ENCODE peak calls at places on chromosomes 16 and 17, in four cellular contexts. One of them, this sample, is unnamed.

GRCh38 chr16:75818491-75818890 is 92.2 kb upstream of the CPHXL start:
- DNase-seq in HCT116: no peak
- DNase-seq in IMR-90: no peak
- DNase-seq in A549: no peak
- DNase-seq in this sample: no peak

GRCh38 chr16:81445143-81445922 is 725 bp downstream of the CMIP start:
- DNase-seq in IMR-90: peak
- DNase-seq in HCT116: no peak
- DNase-seq in A549: peak
- DNase-seq in this sample: peak

GRCh38 chr16:87698676-87699179 is 67.1 kb downstream of the KLHDC4 start:
- DNase-seq in A549: no peak
- DNase-seq in IMR-90: no peak
- DNase-seq in HCT116: no peak
- DNase-seq in this sample: no peak

GRCh38 chr17:5019475-5019956 is 15.7 kb downstream of the SLC52A1 start:
- DNase-seq in IMR-90: peak
- DNase-seq in A549: peak
- DNase-seq in HCT116: no peak
- DNase-seq in this sample: peak

GRCh38 chr17:50480854-50481490 is 2.3 kb downstream of the RSAD1 start:
- DNase-seq in A549: no peak
- DNase-seq in IMR-90: no peak
- DNase-seq in HCT116: no peak
- DNase-seq in this sample: no peak

GRCh38 chr17:68349157-68349556 is 57.9 kb downstream of the ARSG start:
- DNase-seq in IMR-90: no peak
- DNase-seq in HCT116: no peak
- DNase-seq in A549: no peak
- DNase-seq in this sample: no peak

GRCh38 chr16:31451681-31452351 is 7.5 kb upstream of the ARMC5 start:
- DNase-seq in IMR-90: peak
- DNase-seq in HCT116: peak
- DNase-seq in A549: peak
- DNase-seq in this sample: peak

GRCh38 chr16:54407596-54407995 is 121.0 kb upstream of the IRX3 start:
- DNase-seq in IMR-90: peak
- DNase-seq in HCT116: no peak
- DNase-seq in A549: no peak
- DNase-seq in this sample: no peak

GRCh38 chr17:50501054-50501453 is 7.2 kb upstream of the MYCBPAP start:
- DNase-seq in IMR-90: no peak
- DNase-seq in A549: no peak
- DNase-seq in HCT116: peak
- DNase-seq in this sample: peak

GRCh38 chr17:57593739-57594462 is 151.2 kb downstream of the CCDC182 start:
- DNase-seq in A549: no peak
- DNase-seq in IMR-90: no peak
- DNase-seq in HCT116: no peak
- DNase-seq in this sample: no peak

GRCh38 chr17:82101301-82101715 is 3.3 kb upstream of the FASN start:
- DNase-seq in A549: no peak
- DNase-seq in IMR-90: no peak
- DNase-seq in HCT116: no peak
- DNase-seq in this sample: peak

GRCh38 chr17:16491131-16491702 is 776 bp downstream of the LRRC75A start:
- DNase-seq in A549: no peak
- DNase-seq in IMR-90: no peak
- DNase-seq in HCT116: no peak
- DNase-seq in this sample: peak

GRCh38 chr16:10552998-10553491 is 27.4 kb downstream of the EMP2 start:
- DNase-seq in A549: peak
- DNase-seq in IMR-90: no peak
- DNase-seq in HCT116: no peak
- DNase-seq in this sample: peak
- TF ChIP-seq RAD21 in A549: no peak
- TF ChIP-seq RAD21 in IMR-90: no peak
- TF ChIP-seq RAD21 in HCT116: no peak
- TF ChIP-seq RAD21 in this sample: no peak

GRCh38 chr16:50539822-50540710 is 8.1 kb upstream of the NKD1 start:
- DNase-seq in HCT116: no peak
- DNase-seq in IMR-90: no peak
- DNase-seq in A549: no peak
- DNase-seq in this sample: no peak
- TF ChIP-seq RAD21 in HCT116: no peak
- TF ChIP-seq RAD21 in IMR-90: no peak
- TF ChIP-seq RAD21 in A549: no peak
- TF ChIP-seq RAD21 in this sample: peak

DNA sequence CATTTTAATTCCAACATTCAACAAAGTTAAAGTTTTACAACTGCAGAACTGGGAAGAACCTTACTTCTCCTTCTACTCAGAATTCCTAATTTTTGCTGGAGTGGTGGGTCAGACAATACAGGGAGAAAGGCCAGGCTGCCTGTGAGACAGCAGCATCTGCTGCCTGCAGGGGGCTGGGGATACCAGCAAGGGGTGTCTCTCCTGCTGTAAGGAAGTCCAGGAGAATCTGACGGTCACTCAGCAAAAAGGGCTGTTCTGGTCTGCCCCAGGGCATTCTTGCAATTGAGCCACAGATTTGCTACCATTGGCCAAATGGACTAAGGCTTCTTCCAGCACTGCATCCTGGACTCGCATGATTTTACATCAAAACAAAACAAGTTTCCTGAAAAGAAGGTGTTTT is 426.6 kb upstream of the CDH11 start:
- DNase-seq in HCT116: no peak
- DNase-seq in A549: no peak
- DNase-seq in IMR-90: peak
- DNase-seq in this sample: peak
- TF ChIP-seq RAD21 in HCT116: no peak
- TF ChIP-seq RAD21 in A549: no peak
- TF ChIP-seq RAD21 in IMR-90: peak
- TF ChIP-seq RAD21 in this sample: peak

GRCh38 chr16:58022601-58023371 is 2.8 kb upstream of the MMP15 start:
- DNase-seq in HCT116: no peak
- DNase-seq in IMR-90: peak
- DNase-seq in A549: no peak
- DNase-seq in this sample: peak
- TF ChIP-seq RAD21 in HCT116: no peak
- TF ChIP-seq RAD21 in IMR-90: no peak
- TF ChIP-seq RAD21 in A549: no peak
- TF ChIP-seq RAD21 in this sample: peak

GRCh38 chr17:10233157-10233556 is 34.8 kb upstream of the GAS7 start:
- DNase-seq in A549: no peak
- DNase-seq in IMR-90: no peak
- DNase-seq in HCT116: peak
- DNase-seq in this sample: no peak

GRCh38 chr17:10234033-10234432 is 35.6 kb upstream of the GAS7 start:
- DNase-seq in IMR-90: no peak
- DNase-seq in HCT116: no peak
- DNase-seq in A549: no peak
- DNase-seq in this sample: no peak
- TF ChIP-seq RAD21 in IMR-90: no peak
- TF ChIP-seq RAD21 in HCT116: no peak
- TF ChIP-seq RAD21 in A549: no peak
- TF ChIP-seq RAD21 in this sample: no peak

DNA sequence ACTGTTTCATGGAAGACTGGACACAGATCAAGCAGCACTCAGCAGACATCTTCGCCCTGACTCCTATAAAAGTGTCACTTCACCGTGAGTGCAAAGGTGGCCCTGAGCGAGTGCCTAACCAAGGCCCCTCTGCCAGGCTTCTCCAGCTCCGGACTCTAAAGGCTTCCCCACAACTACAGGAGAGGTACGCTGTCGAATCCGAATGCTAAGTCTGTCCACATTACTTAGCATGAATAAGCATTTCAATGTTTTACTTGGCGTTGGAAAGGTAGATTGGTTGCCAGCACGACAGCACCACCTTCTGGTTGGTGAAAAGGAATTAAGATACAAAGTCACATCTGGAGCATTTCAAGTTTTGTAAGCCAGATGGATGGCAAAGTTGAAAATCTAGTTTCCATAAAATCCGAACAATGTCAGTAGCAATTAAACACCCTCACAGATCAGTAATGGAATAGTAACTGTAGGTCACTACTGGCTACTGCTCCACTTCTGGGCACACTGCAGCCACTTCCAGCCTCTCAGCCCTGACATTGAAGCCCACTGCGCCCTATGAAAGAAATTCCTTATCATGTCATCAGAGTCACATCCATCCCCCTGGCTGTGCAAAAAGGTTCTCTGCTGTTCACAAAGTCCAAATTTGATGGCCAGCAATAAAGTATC is 100.9 kb downstream of the PARN start:
- DNase-seq in HCT116: peak
- DNase-seq in IMR-90: peak
- DNase-seq in A549: peak
- DNase-seq in this sample: peak
- TF ChIP-seq RAD21 in HCT116: peak
- TF ChIP-seq RAD21 in IMR-90: peak
- TF ChIP-seq RAD21 in A549: peak
- TF ChIP-seq RAD21 in this sample: peak

DNA sequence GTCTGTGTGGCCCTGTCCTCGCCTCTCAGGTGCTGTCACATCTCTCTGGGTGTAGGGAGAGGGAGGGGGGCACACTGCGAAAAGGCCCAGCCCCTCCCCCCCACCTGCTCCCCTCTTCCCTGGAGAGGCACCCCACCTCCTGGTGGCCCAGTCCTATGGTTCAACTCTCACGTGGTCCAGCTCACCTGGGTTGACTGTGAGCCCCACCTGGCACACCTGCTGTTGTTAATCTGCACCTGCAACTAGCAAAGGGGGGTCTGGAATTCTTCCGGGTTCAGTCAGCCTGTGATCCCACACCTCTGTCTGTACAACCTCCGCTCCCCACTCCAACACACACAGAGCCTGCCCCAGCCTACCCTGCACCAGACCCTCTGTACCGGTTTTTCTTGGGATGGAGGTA is 2.0 kb upstream of the SYNGR2 start:
- DNase-seq in HCT116: no peak
- DNase-seq in IMR-90: no peak
- DNase-seq in A549: no peak
- DNase-seq in this sample: no peak
- TF ChIP-seq RAD21 in HCT116: no peak
- TF ChIP-seq RAD21 in IMR-90: no peak
- TF ChIP-seq RAD21 in A549: no peak
- TF ChIP-seq RAD21 in this sample: no peak

DNA sequence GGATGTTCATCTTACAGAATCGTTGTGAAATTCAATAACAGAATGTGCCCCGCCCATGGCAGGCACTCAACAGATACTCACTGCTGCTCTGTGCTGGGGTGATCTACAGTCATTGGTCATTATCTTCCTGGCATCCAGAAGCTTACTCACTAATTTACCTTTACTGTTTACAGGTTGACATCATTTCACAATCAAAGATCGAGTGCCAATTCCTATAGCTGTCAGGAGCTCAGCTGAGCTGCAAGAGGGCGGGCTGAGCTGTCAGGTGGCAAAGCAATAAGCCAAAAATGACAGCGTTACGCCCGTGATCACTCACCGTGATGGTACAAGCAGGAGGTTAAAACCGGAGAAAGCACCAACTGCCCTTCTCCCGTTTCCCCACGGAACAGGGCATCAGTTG is 51.2 kb downstream of the LITAF start:
- DNase-seq in A549: no peak
- DNase-seq in IMR-90: no peak
- DNase-seq in HCT116: no peak
- DNase-seq in this sample: no peak
- TF ChIP-seq RAD21 in A549: no peak
- TF ChIP-seq RAD21 in IMR-90: no peak
- TF ChIP-seq RAD21 in HCT116: no peak
- TF ChIP-seq RAD21 in this sample: no peak

GRCh38 chr16:48433849-48434530 is 48.8 kb upstream of the SIAH1 start:
- DNase-seq in A549: no peak
- DNase-seq in IMR-90: no peak
- DNase-seq in HCT116: no peak
- DNase-seq in this sample: no peak

GRCh38 chr16:48434653-48435318 is 49.6 kb upstream of the SIAH1 start:
- DNase-seq in IMR-90: peak
- DNase-seq in HCT116: no peak
- DNase-seq in A549: peak
- DNase-seq in this sample: no peak

GRCh38 chr16:48430890-48431289 is 45.7 kb upstream of the SIAH1 start:
- DNase-seq in A549: no peak
- DNase-seq in HCT116: no peak
- DNase-seq in IMR-90: no peak
- DNase-seq in this sample: no peak

GRCh38 chr16:48433116-48433848 is 48.1 kb upstream of the SIAH1 start:
- DNase-seq in IMR-90: no peak
- DNase-seq in HCT116: no peak
- DNase-seq in A549: no peak
- DNase-seq in this sample: no peak

GRCh38 chr16:48432136-48432535 is 46.9 kb upstream of the SIAH1 start:
- DNase-seq in A549: no peak
- DNase-seq in HCT116: no peak
- DNase-seq in IMR-90: no peak
- DNase-seq in this sample: no peak
- TF ChIP-seq RAD21 in A549: no peak
- TF ChIP-seq RAD21 in HCT116: no peak
- TF ChIP-seq RAD21 in IMR-90: no peak
- TF ChIP-seq RAD21 in this sample: no peak